ENCODE peak calls at places on chromosome 12, in seven cellular contexts. S is adipocyte, U is A549, Q is K562, O is OCI-LY7, A is BJ, D is LNCaP clone FGC. Y is an unnamed sample.

GRCh38 chr12:92133795-92134637 is 11.6 kb downstream of the BTG1 start:
- DNase-seq in Q (no peak), S (no peak), O (no peak), U (no peak), A (no peak), D (no peak), Y (no peak)

GRCh38 chr12:75656650-75657049 is 145.2 kb upstream of the KRR1 start:
- DNase-seq in Q (no peak), S (peak), D (no peak), U (no peak), A (peak), O (no peak), Y (no peak)

GRCh38 chr12:71392521-71393145 is 47.0 kb upstream of the LGR5 start:
- DNase-seq in Q (peak), U (peak), S (peak), A (peak), D (peak), O (peak), Y (peak)

GRCh38 chr12:227923-228845 is 14.2 kb upstream of the SLC6A12 start:
- DNase-seq in O (no peak), D (no peak), U (no peak), S (no peak), Q (no peak), A (no peak), Y (no peak)

GRCh38 chr12:47804177-47804576 is 15.5 kb downstream of the HDAC7 start:
- DNase-seq in A (no peak), D (no peak), O (no peak), Q (no peak), U (no peak), S (no peak), Y (no peak)

GRCh38 chr12:51883998-51884675 is 3.8 kb upstream of the ANKRD33 start:
- DNase-seq in O (no peak), S (no peak), Q (no peak), D (no peak), U (no peak), A (no peak), Y (no peak)

GRCh38 chr12:99759467-99759866 is 111.9 kb downstream of the GARIN6 start:
- DNase-seq in S (no peak), O (no peak), Q (no peak), A (no peak), U (no peak), D (no peak), Y (no peak)

GRCh38 chr12:23204933-23205778 is 580.2 kb downstream of the ETNK1 start:
- DNase-seq in O (peak), Q (peak), D (peak), A (peak), S (peak), U (peak), Y (peak)

GRCh38 chr12:128784030-128784770 is 39.6 kb downstream of the SLC15A4 start:
- DNase-seq in Q (no peak), D (no peak), S (no peak), O (no peak), U (no peak), A (no peak), Y (no peak)

GRCh38 chr12:27709932-27710591 is 570 bp upstream of the MRPS35 start:
- DNase-seq in O (no peak), Q (peak), U (no peak), D (peak), A (peak), S (peak), Y (no peak)

GRCh38 chr12:98002887-98003493 is 512.4 kb upstream of the TMPO start:
- DNase-seq in O (peak), S (peak), Q (peak), A (no peak), U (peak), D (peak), Y (peak)

GRCh38 chr12:40152783-40153383 is 47.0 kb upstream of the SLC2A13 start:
- DNase-seq in U (no peak), O (peak), A (peak), S (peak), Q (peak), D (no peak), Y (peak)

GRCh38 chr12:51293693-51294092 is 23.5 kb upstream of the SMAGP start:
- DNase-seq in U (no peak), S (no peak), Q (no peak), A (no peak), D (no peak), O (no peak), Y (no peak)

GRCh38 chr12:94202245-94203180 is 54.1 kb downstream of the PLXNC1 start:
- DNase-seq in O (peak), D (no peak), Q (no peak), A (no peak), S (no peak), U (no peak), Y (no peak)

GRCh38 chr12:124856132-124856841 is 7.4 kb downstream of the SCARB1 start:
- DNase-seq in D (no peak), A (no peak), Q (no peak), O (peak), S (no peak), U (no peak), Y (no peak)

GRCh38 chr12:124857921-124858461 is 5.7 kb downstream of the SCARB1 start:
- DNase-seq in A (no peak), D (no peak), O (no peak), U (no peak), S (no peak), Q (no peak), Y (no peak)

GRCh38 chr12:124855275-124855957 is 8.2 kb downstream of the SCARB1 start:
- DNase-seq in U (no peak), D (no peak), Q (no peak), A (no peak), S (no peak), O (no peak), Y (no peak)

GRCh38 chr12:124854637-124855184 is 9.0 kb downstream of the SCARB1 start:
- DNase-seq in U (no peak), A (no peak), S (no peak), D (no peak), Q (no peak), O (no peak), Y (no peak)

GRCh38 chr12:124856842-124857178 is 6.9 kb downstream of the SCARB1 start:
- DNase-seq in Q (no peak), D (no peak), A (no peak), S (no peak), O (no peak), U (no peak), Y (no peak)
- H3K4me3 ChIP-seq in Q (no peak), D (no peak), A (no peak), S (no peak), O (no peak), U (no peak), Y (no peak)

GRCh38 chr12:56520025-56520810 is 1.4 kb upstream of the RBMS2 start:
- DNase-seq in D (no peak), O (no peak), A (no peak), Q (no peak), U (no peak), S (peak), Y (no peak)
- H3K4me3 ChIP-seq in D (no peak), O (no peak), A (no peak), Q (no peak), U (no peak), S (peak), Y (no peak)

DNA sequence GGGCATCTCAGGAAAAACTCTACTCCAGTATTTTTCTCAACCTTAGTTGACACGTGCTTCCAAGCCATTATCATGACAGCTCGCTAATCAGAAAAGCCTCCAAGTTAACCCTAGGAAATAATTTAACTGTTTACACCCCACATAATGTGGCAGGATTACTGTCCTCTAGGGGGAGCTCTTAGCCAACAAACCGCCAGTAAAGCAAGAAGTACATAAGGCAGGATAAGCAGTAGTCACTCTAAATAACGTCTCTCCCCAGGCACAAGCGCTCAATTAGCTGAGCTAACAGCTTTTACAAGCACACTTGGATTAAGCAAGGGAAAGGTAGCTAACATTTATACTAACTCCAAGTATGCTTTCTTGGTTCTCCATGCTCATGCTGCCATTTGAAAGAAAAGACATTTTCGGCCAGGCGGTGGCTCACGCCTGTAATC is 22.8 kb downstream of the APOBEC1 start:
- DNase-seq in O (peak), Q (no peak), A (no peak), U (no peak), S (peak), D (no peak), Y (no peak)
- H3K4me3 ChIP-seq in O (peak), Q (no peak), A (no peak), U (no peak), S (no peak), D (no peak), Y (no peak)

GRCh38 chr12:12891646-12892355 is 439 bp downstream of the GPRC5A start:
- DNase-seq in O (no peak), S (no peak), D (no peak), A (no peak), Q (no peak), U (no peak), Y (no peak)

GRCh38 chr12:12890815-12891645 is at the start of gene GPRC5A:
- DNase-seq in D (no peak), S (peak), O (no peak), Q (peak), U (peak), A (peak), Y (no peak)

GRCh38 chr12:12887471-12887870 is 3.9 kb upstream of the GPRC5A start:
- DNase-seq in A (no peak), O (no peak), U (no peak), S (no peak), D (no peak), Q (no peak), Y (no peak)

GRCh38 chr12:12890492-12890814 is 909 bp upstream of the GPRC5A start:
- DNase-seq in S (no peak), U (peak), O (no peak), D (no peak), A (no peak), Q (no peak), Y (no peak)

DNA sequence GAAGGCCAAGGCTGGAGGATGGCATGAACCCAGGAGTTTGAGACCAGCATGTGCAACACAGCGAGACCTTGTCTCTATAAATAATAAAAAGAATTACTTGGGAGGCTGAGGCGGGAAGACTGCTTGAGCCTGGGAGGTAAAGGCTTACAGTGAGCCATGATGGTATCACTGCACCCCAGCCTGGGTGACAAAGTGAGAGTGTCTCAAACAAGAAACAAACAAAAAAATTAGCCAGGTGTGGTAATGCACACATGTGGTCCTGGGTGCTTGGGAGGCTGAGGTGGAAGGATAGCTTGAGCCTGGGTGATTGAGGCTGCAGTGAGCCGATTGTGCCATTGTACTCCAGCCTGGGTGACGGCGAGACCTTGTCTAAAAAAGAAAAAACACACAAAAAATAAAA is 1.7 kb upstream of the GPRC5A start:
- DNase-seq in U (no peak), A (no peak), O (no peak), S (no peak), Q (no peak), D (no peak), Y (no peak)
- H3K4me3 ChIP-seq in U (no peak), A (no peak), O (no peak), S (no peak), Q (no peak), D (no peak), Y (no peak)

DNA sequence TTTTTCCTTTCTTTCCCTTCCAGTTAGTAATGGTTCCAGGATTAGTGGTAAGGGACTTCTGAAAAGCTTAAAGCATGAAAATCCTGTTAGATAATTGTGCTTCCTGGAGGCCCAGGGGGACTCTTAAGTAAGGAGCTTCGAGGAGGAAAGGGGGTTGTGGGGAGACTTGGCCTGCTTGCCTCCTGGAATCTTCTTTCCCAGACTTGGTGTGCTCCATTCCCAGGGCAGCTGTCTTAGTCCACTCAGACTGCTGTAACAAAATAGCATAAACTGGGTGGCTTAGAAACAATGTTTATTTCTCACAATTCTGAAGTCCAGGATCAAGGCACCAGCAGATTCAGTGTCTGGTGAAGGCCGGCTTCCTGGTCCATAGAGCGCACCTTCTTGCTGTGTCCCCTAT is 243.0 kb upstream of the PWP1 start:
- DNase-seq in S (no peak), Q (no peak), D (no peak), A (no peak), O (no peak), U (no peak), Y (no peak)
- H3K4me3 ChIP-seq in S (peak), Q (no peak), D (no peak), A (no peak), O (no peak), U (no peak), Y (no peak)

Y was measured in neuronal stem cell.